ENCODE peak calls at places on chromosomes 4 and X, in nine cellular contexts. I, E, J, Q, P, W, R, Z and K are unnamed samples.

GRCh38 chrX:153969125-153969903 is 2.3 kb downstream of the HCFC1 start:
- DNase-seq in Z (no peak), P (no peak), E (peak), J (no peak), R (no peak), I (no peak), Q (no peak), W (no peak), K (no peak)

GRCh38 chr4:115537387-115537786 is 424.0 kb upstream of the NDST4 start:
- DNase-seq in Z (no peak), I (no peak), J (no peak), Q (no peak), R (peak), P (no peak), E (no peak), W (peak), K (no peak)

GRCh38 chr4:145931403-145931802 is 7.2 kb downstream of the ZNF827 start:
- DNase-seq in I (no peak), E (no peak), W (no peak), Q (no peak), R (no peak), J (no peak), P (no peak), Z (no peak), K (no peak)

GRCh38 chr4:142331646-142332045 is 514.5 kb downstream of the INPP4B start:
- DNase-seq in J (no peak), Z (no peak), Q (no peak), P (no peak), E (no peak), W (peak), I (no peak), R (no peak), K (no peak)

GRCh38 chrX:153968754-153969124 is 2.9 kb downstream of the HCFC1 start:
- DNase-seq in R (no peak), I (no peak), W (no peak), Z (no peak), J (no peak), E (peak), P (peak), Q (no peak), K (no peak)

GRCh38 chrX:8846271-8846670 is 45.1 kb upstream of the FAM9A start:
- DNase-seq in Z (no peak), P (no peak), Q (no peak), I (no peak), E (no peak), J (no peak), W (peak), R (no peak), K (no peak)

GRCh38 chr4:116217781-116218180 is 867.6 kb downstream of the TRAM1L1 start:
- DNase-seq in I (no peak), Q (no peak), W (no peak), P (no peak), R (no peak), E (no peak), Z (no peak), J (no peak), K (no peak)

GRCh38 chr4:7426525-7427171 is 8.1 kb downstream of the PSAPL1 start:
- DNase-seq in P (no peak), I (peak), J (no peak), W (no peak), Z (no peak), Q (no peak), R (no peak), E (peak), K (peak)

GRCh38 chr4:145619639-145619996 is 433 bp downstream of the MMAA start:
- DNase-seq in R (peak), Z (peak), J (no peak), P (peak), W (peak), I (peak), E (peak), Q (peak), K (peak)

GRCh38 chr4:5160668-5161067 is 109.4 kb downstream of the STK32B start:
- DNase-seq in I (no peak), E (no peak), Q (no peak), P (no peak), R (no peak), Z (no peak), W (no peak), J (no peak), K (no peak)

GRCh38 chrX:74514384-74514783 is 93.1 kb downstream of the SLC16A2 start:
- DNase-seq in I (no peak), J (no peak), P (no peak), W (no peak), R (no peak), Z (no peak), E (no peak), Q (no peak), K (no peak)

GRCh38 chrX:12011075-12011474 is 127.2 kb upstream of the FRMPD4 start:
- DNase-seq in J (peak), Z (no peak), I (no peak), Q (no peak), W (peak), R (no peak), P (no peak), E (no peak), K (no peak)

GRCh38 chr4:150001815-150002214 is 76.4 kb upstream of the DCLK2 start:
- DNase-seq in E (no peak), P (no peak), W (no peak), R (no peak), Q (no peak), I (no peak), Z (no peak), J (no peak), K (no peak)

GRCh38 chrX:65601530-65602281 is 65.7 kb upstream of the MSN start:
- DNase-seq in E (peak), J (peak), Q (peak), Z (no peak), R (no peak), I (peak), W (peak), P (peak), K (peak)

GRCh38 chrX:110210417-110211139 is 107.3 kb downstream of the AMMECR1 start:
- DNase-seq in W (peak), P (no peak), R (peak), J (peak), Z (no peak), E (no peak), Q (no peak), I (no peak), K (no peak)

GRCh38 chr4:91502365-91502764 is 801.4 kb upstream of the GRID2 start:
- DNase-seq in J (no peak), I (no peak), W (no peak), P (no peak), Z (no peak), Q (no peak), R (peak), E (no peak), K (no peak)

GRCh38 chr4:156830356-156830755 is 141.2 kb downstream of the PDGFC start:
- DNase-seq in P (no peak), R (no peak), Z (no peak), Q (no peak), J (no peak), W (peak), E (no peak), I (no peak), K (no peak)

GRCh38 chrX:150569155-150569477 is 695 bp downstream of the MTM1 start:
- DNase-seq in I (no peak), W (peak), Q (no peak), R (no peak), P (peak), J (no peak), E (no peak), Z (no peak), K (no peak)

GRCh38 chrX:12370444-12371089 is 232.3 kb downstream of the FRMPD4 start:
- DNase-seq in Z (no peak), E (no peak), J (peak), W (peak), I (peak), P (no peak), Q (no peak), R (no peak), K (no peak)

GRCh38 chr4:89753601-89754066 is 83.3 kb downstream of the SNCA start:
- DNase-seq in P (no peak), J (peak), E (no peak), W (peak), Q (no peak), Z (no peak), I (no peak), R (peak), K (no peak)

DNA sequence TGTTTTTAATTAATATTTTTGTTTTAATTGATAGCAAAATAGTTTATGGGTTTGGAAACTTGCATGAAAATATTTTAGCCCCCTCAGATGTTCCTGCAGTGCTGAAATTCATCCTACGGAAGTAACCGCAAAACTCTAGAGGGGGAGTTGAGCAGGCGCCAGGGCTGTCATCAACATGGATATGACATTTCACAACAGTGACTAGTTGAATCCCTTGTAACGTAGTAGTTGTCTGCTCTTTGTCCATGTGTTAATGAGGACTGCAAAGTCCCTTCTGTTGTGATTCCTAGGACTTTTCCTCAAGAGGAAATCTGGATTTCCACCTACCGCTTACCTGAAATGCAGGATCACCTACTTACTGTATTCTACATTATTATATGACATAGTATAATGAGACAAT is 40.4 kb downstream of the MAP7D3 start:
- DNase-seq in J (no peak), Z (no peak), R (no peak), I (no peak), Q (no peak), E (peak), P (no peak), W (no peak), K (peak)
- H3K27ac ChIP-seq in J (no peak), Z (no peak), R (no peak), I (no peak), Q (no peak), E (no peak), P (no peak), W (no peak), K (no peak)

GRCh38 chr4:37430718-37431416 is 186.3 kb downstream of the NWD2 start:
- DNase-seq in R (no peak), E (no peak), W (no peak), Z (no peak), I (no peak), Q (no peak), P (no peak), J (no peak), K (no peak)

GRCh38 chr4:37429906-37430305 is 185.4 kb downstream of the NWD2 start:
- DNase-seq in E (no peak), Z (no peak), P (no peak), W (no peak), R (no peak), Q (no peak), I (no peak), J (no peak), K (no peak)

GRCh38 chr4:37427193-37427592 is 182.7 kb downstream of the NWD2 start:
- DNase-seq in J (no peak), Z (no peak), W (no peak), R (no peak), I (no peak), P (no peak), Q (no peak), E (no peak), K (no peak)

GRCh38 chr4:37434469-37434868 is 189.9 kb downstream of the NWD2 start:
- DNase-seq in R (peak), J (no peak), E (no peak), I (no peak), Z (no peak), P (no peak), W (peak), Q (no peak), K (no peak)

GRCh38 chr4:37431417-37431743 is 186.8 kb downstream of the NWD2 start:
- DNase-seq in Z (no peak), J (no peak), Q (no peak), R (no peak), P (no peak), E (no peak), I (no peak), W (no peak), K (no peak)
- H3K27ac ChIP-seq in Z (no peak), J (no peak), Q (peak), R (no peak), P (no peak), E (no peak), I (no peak), W (no peak), K (no peak)

DNA sequence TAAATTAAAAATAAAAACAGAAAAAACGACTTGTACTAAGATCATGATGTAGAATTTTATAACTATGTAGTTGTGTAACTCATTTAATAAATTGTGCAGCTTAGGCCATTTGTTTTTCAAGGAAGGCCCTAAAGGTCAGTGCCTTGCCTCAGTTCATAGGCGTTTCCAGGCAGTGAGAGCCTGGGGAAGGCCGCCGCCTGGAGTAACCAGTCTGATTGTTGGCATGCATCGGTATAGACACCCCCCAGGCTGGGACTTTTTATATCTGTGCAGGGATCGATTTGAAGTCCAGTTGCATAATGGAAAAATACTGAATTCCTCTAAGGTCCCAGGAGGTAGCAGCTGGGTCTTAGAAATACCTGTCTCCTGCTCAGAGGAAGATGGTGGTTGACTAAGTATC is 77.2 kb downstream of the TMEM131L start:
- DNase-seq in E (no peak), P (no peak), J (no peak), Q (no peak), I (no peak), R (no peak), W (no peak), Z (no peak), K (no peak)
- H3K27ac ChIP-seq in E (no peak), P (no peak), J (no peak), Q (peak), I (no peak), R (no peak), W (no peak), Z (no peak), K (peak)

DNA sequence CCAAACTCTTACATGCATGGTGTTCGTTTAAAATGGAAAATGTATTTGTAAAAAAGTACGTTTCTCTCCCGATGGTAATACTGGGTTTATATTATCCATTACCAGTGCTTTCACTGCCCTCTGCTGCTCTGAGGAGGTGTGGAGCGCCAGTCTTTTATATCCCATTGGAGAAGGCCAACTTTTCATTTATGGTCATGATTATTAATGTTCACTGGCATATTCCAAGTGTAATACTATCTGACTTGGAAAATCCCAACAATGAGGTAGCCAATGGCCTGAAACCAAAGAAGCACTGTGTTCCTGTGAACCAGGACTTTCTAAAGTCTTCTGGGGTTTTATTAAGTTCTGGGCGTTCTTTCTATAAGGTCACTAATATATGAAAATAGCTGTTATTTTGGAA is 80.7 kb downstream of the SYNPO2 start:
- DNase-seq in Z (no peak), W (peak), I (peak), J (no peak), Q (no peak), E (no peak), P (no peak), R (peak), K (peak)
- H3K27ac ChIP-seq in Z (no peak), W (no peak), I (peak), J (no peak), Q (no peak), E (no peak), P (no peak), R (no peak), K (peak)

GRCh38 chr4:183429489-183429888 is 14.9 kb upstream of the CDKN2AIP start:
- DNase-seq in E (no peak), R (no peak), I (no peak), Z (no peak), W (no peak), Q (no peak), P (no peak), J (no peak), K (no peak)

GRCh38 chr4:183430317-183430986 is 14.0 kb upstream of the CDKN2AIP start:
- DNase-seq in P (peak), I (no peak), J (no peak), W (no peak), E (no peak), Q (no peak), Z (no peak), R (no peak), K (no peak)

GRCh38 chr4:183434264-183435045 is 10.0 kb upstream of the CDKN2AIP start:
- DNase-seq in E (no peak), W (no peak), P (no peak), Q (no peak), R (no peak), I (no peak), J (no peak), Z (no peak), K (no peak)

GRCh38 chr4:183431614-183432013 is 12.8 kb upstream of the CDKN2AIP start:
- DNase-seq in I (no peak), P (no peak), W (no peak), E (no peak), R (no peak), Q (no peak), J (no peak), Z (no peak), K (no peak)

GRCh38 chr4:183430987-183431347 is 13.5 kb upstream of the CDKN2AIP start:
- DNase-seq in Q (no peak), E (no peak), J (no peak), P (no peak), Z (no peak), I (no peak), R (no peak), W (no peak), K (no peak)
- H3K27ac ChIP-seq in Q (no peak), E (no peak), J (no peak), P (peak), Z (no peak), I (no peak), R (no peak), W (no peak), K (no peak)

DNA sequence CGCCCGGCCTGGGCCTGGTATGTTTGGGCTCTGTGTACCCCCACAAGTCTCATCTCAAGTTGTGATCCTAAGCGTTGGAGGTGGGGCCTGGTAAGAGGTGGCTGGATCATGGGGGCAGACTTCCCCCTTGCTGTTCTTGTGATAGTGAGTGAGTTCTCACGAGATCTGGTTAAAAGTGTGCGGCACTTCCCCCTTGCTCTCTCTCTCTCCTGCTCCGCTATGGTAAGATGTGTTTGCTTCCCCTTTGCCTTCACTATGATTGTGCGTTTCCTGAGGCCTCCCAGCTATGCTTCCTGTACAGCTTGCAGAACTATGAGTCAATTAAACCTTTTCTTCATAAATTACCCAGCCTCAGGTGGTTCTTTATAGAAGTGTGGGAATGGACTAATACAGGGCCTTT is 53.0 kb downstream of the CHST7 start:
- DNase-seq in W (no peak), I (no peak), R (no peak), Z (no peak), E (no peak), P (peak), J (no peak), Q (no peak), K (no peak)
- H3K27ac ChIP-seq in W (no peak), I (peak), R (no peak), Z (no peak), E (no peak), P (no peak), J (no peak), Q (no peak), K (no peak)

GRCh38 chr4:45971108-45971507 is 152.7 kb downstream of the GABRG1 start:
- DNase-seq in W (no peak), R (no peak), P (no peak), Q (no peak), E (no peak), J (no peak), Z (no peak), I (no peak), K (no peak)
- H3K27ac ChIP-seq in W (no peak), R (no peak), P (no peak), Q (no peak), E (no peak), J (no peak), Z (no peak), I (no peak), K (no peak)

GRCh38 chrX:45781901-45782553 is 581.4 kb upstream of the DIPK2B start:
- DNase-seq in E (no peak), R (no peak), J (peak), Z (no peak), P (no peak), W (peak), Q (no peak), I (no peak), K (no peak)
- H3K27ac ChIP-seq in E (peak), R (peak), J (peak), Z (no peak), P (no peak), W (peak), Q (no peak), I (no peak), K (no peak)

DNA sequence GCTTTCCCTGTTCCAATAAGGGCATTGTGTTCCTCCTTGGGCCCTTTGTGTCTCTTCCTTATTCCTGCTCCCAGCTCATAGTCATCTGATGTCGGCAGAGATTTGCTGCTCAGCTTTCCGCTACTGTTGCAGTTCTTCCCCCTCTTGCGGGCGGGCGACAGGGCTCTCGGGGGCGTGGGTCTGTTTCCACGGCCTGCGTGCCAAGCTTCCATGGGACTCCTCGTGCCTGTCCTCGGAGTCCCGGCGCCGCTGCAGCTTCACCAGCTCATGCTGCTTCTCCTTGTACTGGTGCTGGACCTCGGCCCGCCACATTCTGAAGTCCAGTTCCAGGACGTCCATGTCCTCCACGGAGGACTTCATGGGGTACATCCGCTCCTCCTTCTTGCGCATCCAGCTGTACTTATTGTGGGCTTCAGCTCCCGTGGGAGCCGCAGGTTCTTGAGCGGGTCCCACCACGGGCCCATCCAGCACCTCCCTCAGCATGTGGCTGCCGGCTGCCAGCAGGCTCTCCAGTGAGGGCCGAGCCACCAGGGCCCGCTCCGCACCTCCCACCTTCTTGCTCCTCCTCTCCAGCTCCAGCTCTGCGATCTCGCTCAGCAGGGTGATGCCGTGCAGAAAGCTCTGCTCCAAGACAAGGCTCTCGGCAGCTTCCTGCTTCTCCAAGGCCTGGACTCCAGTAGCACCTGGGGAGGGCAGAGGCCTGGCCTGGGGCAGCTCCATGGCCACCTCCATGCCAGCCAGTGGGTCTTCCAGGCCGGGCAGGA is 74.1 kb upstream of the UCP1 start:
- DNase-seq in Q (no peak), Z (no peak), E (no peak), W (no peak), P (no peak), I (peak), J (no peak), R (no peak), K (no peak)
- H3K27ac ChIP-seq in Q (no peak), Z (no peak), E (no peak), W (no peak), P (no peak), I (peak), J (no peak), R (no peak), K (no peak)

DNA sequence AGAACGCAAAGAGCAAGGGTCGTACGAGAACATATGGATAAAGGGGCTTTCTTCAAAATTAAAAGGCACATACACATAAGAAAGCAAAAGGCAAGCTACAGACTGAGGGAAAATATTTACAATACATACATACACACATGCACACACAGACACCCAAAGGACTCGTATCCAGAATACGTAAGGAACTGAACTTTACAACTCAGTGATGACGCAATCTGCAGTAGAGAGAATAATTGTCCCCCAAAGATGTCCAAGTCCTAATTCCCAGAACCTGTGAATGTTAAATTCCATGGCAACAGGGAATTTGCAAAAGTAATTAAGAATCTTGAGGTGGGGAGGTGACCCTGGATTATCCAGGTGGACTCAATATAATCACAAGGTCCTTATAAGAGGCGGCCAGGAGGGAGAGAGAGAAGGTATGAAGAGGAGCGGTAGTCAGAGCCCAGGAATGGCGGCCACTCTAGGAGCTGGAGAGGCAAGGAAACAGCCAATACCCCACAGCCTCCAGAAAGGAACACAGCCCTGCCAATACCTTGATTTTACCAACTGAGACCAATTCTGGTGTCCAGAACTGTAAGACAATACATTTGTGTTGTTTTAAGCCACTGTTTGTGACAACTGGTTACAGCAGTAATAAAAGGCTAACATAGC is 27.5 kb upstream of the STS start:
- DNase-seq in R (no peak), Z (no peak), P (no peak), I (no peak), E (no peak), J (no peak), W (no peak), Q (no peak), K (no peak)
- H3K27ac ChIP-seq in R (no peak), Z (no peak), P (no peak), I (no peak), E (no peak), J (no peak), W (no peak), Q (peak), K (no peak)